ENCODE peak calls at places on chromosomes 13 and 19, in five cellular contexts. Q is hepatocyte, T is GM23338, K is GM23248, I is DND-41. C is an unnamed sample.

GRCh38 chr19:3548594-3548993 is 8.8 kb downstream of the MFSD12 start:
- DNase-seq in Q (no peak), T (no peak), K (no peak), I (no peak), C (no peak)

GRCh38 chr19:56119585-56119978 is 1.5 kb downstream of the ZNF787 start:
- DNase-seq in Q (peak), T (no peak), K (peak), I (no peak), C (peak)

GRCh38 chr13:50365683-50366391 is 350.6 kb downstream of the KCNRG start:
- DNase-seq in Q (peak), T (no peak), K (no peak), I (no peak), C (peak)

GRCh38 chr13:100154835-100155463 is 66.1 kb downstream of the PCCA start:
- DNase-seq in Q (no peak), T (peak), K (no peak), I (peak), C (no peak)

GRCh38 chr13:95641961-95642621 is 2.4 kb downstream of the DZIP1 start:
- DNase-seq in Q (peak), T (peak), K (peak), I (no peak), C (peak)

GRCh38 chr13:41263261-41263971 is at the start of gene MTRF1:
- DNase-seq in Q (peak), T (peak), K (peak), I (peak), C (peak)

GRCh38 chr13:29852464-29853054 is 2.1 kb upstream of the UBL3 start:
- DNase-seq in Q (no peak), T (no peak), K (peak), I (no peak), C (no peak)

GRCh38 chr13:62123409-62123808 is 707.8 kb upstream of the PCDH20 start:
- DNase-seq in Q (no peak), T (no peak), K (no peak), I (no peak), C (no peak)

GRCh38 chr19:49820125-49820524 is 2.0 kb downstream of the MED25 start:
- DNase-seq in Q (peak), T (no peak), K (no peak), I (no peak), C (no peak)

GRCh38 chr13:49898792-49899191 is 37.3 kb downstream of the SPRYD7 start:
- DNase-seq in Q (no peak), T (no peak), K (no peak), I (no peak), C (no peak)

GRCh38 chr19:18349524-18350128 is 9.2 kb downstream of the PGPEP1 start:
- DNase-seq in Q (peak), T (peak), K (peak), I (peak), C (peak)

GRCh38 chr13:95896302-95896701 is 156.9 kb downstream of the UGGT2 start:
- DNase-seq in Q (no peak), T (no peak), K (no peak), I (no peak), C (no peak)

GRCh38 chr19:4115818-4116385 is 8.0 kb downstream of the MAP2K2 start:
- DNase-seq in Q (no peak), T (no peak), K (no peak), I (no peak), C (no peak)

GRCh38 chr13:30615851-30616311 is 1.8 kb upstream of the USPL1 start:
- DNase-seq in Q (peak), T (no peak), K (peak), I (no peak), C (peak)

GRCh38 chr13:108195146-108195545 is 20.2 kb downstream of the LIG4 start:
- DNase-seq in Q (no peak), T (no peak), K (peak), I (no peak), C (no peak)

GRCh38 chr13:106417467-106418110 is 117.9 kb downstream of the EFNB2 start:
- DNase-seq in Q (no peak), T (no peak), K (peak), I (no peak), C (no peak)

GRCh38 chr19:50315773-50316448 is 13.3 kb downstream of the KCNC3 start:
- DNase-seq in Q (no peak), T (peak), K (peak), I (peak), C (no peak)

GRCh38 chr13:60230593-60230992 is 66.9 kb upstream of the DIAPH3 start:
- DNase-seq in Q (peak), T (no peak), K (peak), I (no peak), C (no peak)

GRCh38 chr19:14433454-14434156 is 499 bp downstream of the PKN1 start:
- DNase-seq in Q (peak), T (peak), K (peak), I (peak), C (no peak)

GRCh38 chr19:10471909-10472308 is 31.2 kb downstream of the KEAP1 start:
- DNase-seq in Q (peak), T (peak), K (peak), I (peak), C (peak)

GRCh38 chr19:19627716-19628498 is at the start of gene LPAR2:
- DNase-seq in Q (peak), T (peak), K (peak), I (no peak), C (peak)

GRCh38 chr13:46893820-46894533 is 2.9 kb downstream of the HTR2A start:
- DNase-seq in Q (peak), T (peak), K (peak), I (peak), C (peak)

GRCh38 chr19:52896431-52897148 is 845 bp downstream of the ZNF320 start:
- DNase-seq in Q (peak), T (peak), K (peak), I (peak), C (peak)

GRCh38 chr19:40525234-40526051 is 51.2 kb upstream of the SHKBP1 start:
- DNase-seq in Q (no peak), T (no peak), K (no peak), I (no peak), C (no peak)

GRCh38 chr13:98731925-98732324 is 20.5 kb downstream of the SLC15A1 start:
- DNase-seq in Q (peak), T (no peak), K (no peak), I (no peak), C (no peak)

GRCh38 chr19:12802267-12803106 is 618 bp downstream of the THSD8 start:
- DNase-seq in Q (no peak), T (no peak), K (peak), I (no peak), C (no peak)

GRCh38 chr19:55418185-55418584 is 10.6 kb upstream of the UBE2S start:
- DNase-seq in Q (peak), T (peak), K (peak), I (peak), C (peak)

GRCh38 chr19:47158879-47159509 is 28.4 kb downstream of the SAE1 start:
- DNase-seq in Q (no peak), T (no peak), K (peak), I (peak), C (peak)

GRCh38 chr19:28289294-28290063 is 923.5 kb downstream of the UQCRFS1 start:
- DNase-seq in Q (peak), T (no peak), K (peak), I (no peak), C (peak)

GRCh38 chr19:52946322-52947310 is 16.1 kb downstream of the ZNF816 start:
- DNase-seq in Q (peak), T (peak), K (peak), I (no peak), C (no peak)

GRCh38 chr19:46697142-46697960 is 19.6 kb downstream of the PRKD2 start:
- DNase-seq in Q (peak), T (peak), K (peak), I (peak), C (no peak)

GRCh38 chr13:112444001-112444311 is 67.8 kb downstream of the SPACA7 start:
- DNase-seq in Q (peak), T (peak), K (peak), I (peak), C (peak)
- TF ChIP-seq EZH2 in Q (no peak), T (no peak), K (no peak), I (no peak), C (no peak)

GRCh38 chr19:1457892-1458291 is 8.0 kb downstream of the APC2 start:
- DNase-seq in Q (no peak), T (no peak), K (no peak), I (no peak), C (no peak)

GRCh38 chr19:1455002-1455335 is 5.0 kb downstream of the APC2 start:
- DNase-seq in Q (no peak), T (no peak), K (no peak), I (peak), C (peak)

GRCh38 chr19:1457031-1457739 is 7.3 kb downstream of the APC2 start:
- DNase-seq in Q (no peak), T (peak), K (peak), I (no peak), C (no peak)

GRCh38 chr19:1455336-1456120 is 5.6 kb downstream of the APC2 start:
- DNase-seq in Q (peak), T (peak), K (peak), I (peak), C (peak)

GRCh38 chr19:1456121-1456900 is 6.4 kb downstream of the APC2 start:
- DNase-seq in Q (no peak), T (peak), K (no peak), I (no peak), C (no peak)
- H3K4me2 ChIP-seq in Q (no peak), T (peak), K (no peak), I (peak), C (peak)

DNA sequence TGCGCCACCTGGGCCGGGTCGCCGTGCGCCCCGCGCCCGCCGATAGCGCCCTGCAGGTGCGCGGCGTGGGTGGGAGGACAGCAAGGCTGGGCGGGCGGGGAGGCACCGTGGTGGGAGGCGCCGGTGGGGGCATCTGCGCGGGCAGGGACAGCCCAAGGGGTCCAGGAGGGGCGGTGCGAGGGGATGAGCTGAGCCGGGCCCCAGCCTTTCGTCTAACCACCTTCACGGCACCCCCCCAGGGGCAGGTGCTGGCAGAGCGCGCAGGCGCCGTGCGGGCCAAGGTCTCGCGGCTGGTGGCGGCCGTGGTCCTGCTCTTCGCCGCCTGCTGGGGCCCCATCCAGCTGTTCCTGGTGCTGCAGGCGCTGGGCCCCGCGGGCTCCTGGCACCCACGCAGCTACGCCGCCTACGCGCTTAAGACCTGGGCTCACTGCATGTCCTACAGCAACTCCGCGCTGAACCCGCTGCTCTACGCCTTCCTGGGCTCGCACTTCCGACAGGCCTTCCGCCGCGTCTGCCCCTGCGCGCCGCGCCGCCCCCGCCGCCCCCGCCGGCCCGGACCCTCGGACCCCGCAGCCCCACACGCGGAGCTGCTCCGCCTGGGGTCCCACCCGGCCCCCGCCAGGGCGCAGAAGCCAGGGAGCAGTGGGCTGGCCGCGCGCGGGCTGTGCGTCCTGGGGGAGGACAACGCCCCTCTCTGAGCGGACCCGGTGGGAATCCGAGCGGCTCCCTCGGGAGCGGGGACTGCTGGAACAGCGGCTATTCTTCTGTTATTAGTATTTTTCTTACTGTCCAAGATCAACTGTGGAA is 3.1 kb downstream of the KISS1R start:
- DNase-seq in Q (peak), T (peak), K (peak), I (peak), C (peak)
- TF ChIP-seq EZH2 in Q (no peak), T (peak), K (peak), I (no peak), C (no peak)

GRCh38 chr13:48411281-48412099 is 1.4 kb downstream of the LPAR6 start:
- DNase-seq in Q (peak), T (no peak), K (peak), I (peak), C (no peak)

GRCh38 chr13:48412100-48412556 is 785 bp downstream of the LPAR6 start:
- DNase-seq in Q (peak), T (peak), K (peak), I (no peak), C (peak)

GRCh38 chr13:48414501-48414900 is 1.6 kb upstream of the LPAR6 start:
- DNase-seq in Q (no peak), T (no peak), K (no peak), I (no peak), C (no peak)

GRCh38 chr13:48412881-48413351 is at the start of gene LPAR6:
- DNase-seq in Q (peak), T (peak), K (peak), I (peak), C (peak)

GRCh38 chr13:48410199-48410598 is 2.7 kb downstream of the LPAR6 start:
- DNase-seq in Q (no peak), T (no peak), K (peak), I (no peak), C (peak)
- H3K4me2 ChIP-seq in Q (peak), T (no peak), K (peak), I (peak), C (peak)

DNA sequence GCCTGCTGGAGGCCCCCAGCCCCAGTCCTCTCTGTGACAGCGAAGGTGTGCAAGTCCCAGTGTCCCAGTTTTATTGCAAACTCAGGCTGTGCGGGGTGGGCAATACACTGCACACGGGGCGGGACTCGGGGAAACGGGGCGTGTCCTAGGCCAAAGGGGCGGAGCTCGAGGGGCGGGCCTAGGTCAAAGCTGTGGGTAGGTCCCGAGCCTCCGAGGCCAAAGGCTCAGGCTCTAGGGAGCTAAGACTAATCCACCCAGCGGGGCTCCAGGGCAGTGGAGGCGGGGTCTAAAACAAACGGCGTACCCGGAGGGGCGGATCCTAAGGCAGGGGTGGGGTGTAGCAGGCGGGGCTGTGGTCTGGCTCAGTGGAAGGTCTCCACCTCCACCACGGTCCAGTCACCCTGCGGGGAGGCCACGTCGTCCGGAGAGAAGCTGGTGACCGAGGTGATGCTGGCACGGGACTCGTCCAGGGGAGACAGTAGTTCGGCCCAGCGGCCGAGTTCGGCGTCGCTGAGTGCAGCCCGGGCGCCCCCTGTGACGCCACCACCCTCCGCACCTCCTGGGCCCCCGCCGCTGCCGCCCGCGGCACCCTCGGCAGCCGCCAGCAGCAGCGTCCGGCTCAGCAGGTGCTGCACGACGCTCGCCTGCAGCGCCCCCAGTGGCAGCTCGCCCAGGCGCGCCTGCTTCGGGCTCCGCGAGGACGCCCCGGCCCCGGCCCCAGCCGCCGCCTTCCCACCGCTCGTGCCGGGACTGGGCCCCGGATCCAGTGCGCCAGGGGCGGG is 5.3 kb downstream of the PRR36 start:
- DNase-seq in Q (peak), T (peak), K (peak), I (peak), C (peak)
- TF ChIP-seq EZH2 in Q (no peak), T (no peak), K (no peak), I (no peak), C (no peak)

DNA sequence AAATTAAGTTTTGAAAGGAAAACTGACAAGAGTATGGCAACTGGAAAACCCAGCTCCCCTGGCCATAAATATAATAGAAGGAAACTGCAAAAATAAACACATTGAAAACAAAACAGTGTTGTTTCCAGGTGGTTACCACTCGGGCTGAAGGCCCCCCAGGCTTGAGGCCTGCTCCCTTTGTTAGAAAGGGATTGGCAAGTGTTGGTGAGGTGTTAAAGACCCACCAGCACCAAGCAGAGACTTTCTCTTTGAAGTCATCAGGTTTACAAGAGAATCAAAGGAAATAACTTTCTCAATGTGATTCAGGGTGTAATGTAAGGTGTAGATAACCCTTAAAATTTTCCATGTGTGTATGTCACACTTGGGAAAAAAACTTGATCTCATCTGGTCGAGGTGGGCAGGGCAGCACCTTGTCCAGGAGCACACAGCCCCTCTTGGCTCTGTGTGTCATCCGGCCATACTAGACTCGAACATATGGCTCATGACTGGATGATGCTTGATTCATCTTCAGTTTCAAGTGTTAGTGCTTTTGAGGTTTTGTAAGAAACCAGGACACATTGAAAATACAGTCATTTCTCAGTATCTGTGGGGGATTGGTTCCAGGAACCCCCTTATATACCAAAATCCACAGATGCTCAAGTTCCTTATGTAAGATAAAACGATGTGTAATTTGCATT is 7.8 kb downstream of the ACTN4 start:
- DNase-seq in Q (no peak), T (no peak), K (peak), I (no peak), C (peak)
- H3K4me2 ChIP-seq in Q (peak), T (peak), K (peak), I (no peak), C (no peak)

DNA sequence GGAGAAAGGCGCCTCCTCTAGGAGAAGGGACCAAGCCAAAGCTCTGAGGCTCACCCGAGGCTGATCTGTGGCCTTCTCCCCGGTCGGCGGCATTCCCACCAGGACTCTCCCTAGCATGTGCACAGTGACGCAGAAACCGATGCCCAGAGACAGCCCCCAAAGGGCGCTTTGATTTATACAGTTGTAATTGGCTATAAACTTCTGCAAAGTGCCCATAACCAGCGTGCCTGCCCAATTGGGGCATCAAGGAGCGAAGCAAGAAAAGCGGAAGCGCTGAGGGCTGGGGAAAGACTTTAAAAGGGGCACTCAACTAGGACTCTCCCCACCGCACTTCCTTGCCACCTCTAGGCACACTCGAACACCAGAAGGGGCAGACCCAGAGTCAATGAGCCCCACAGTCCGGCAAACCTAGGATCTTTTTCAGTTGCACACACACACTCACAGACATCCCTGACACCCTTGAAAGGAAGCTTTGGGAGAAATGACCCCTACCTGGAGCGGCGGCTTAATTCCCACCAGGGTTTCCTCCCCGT is 1.8 kb downstream of the CDX2 start:
- DNase-seq in Q (no peak), T (peak), K (no peak), I (no peak), C (no peak)
- TF ChIP-seq EZH2 in Q (no peak), T (peak), K (peak), I (no peak), C (peak)

GRCh38 chr13:21590231-21590630 is 13.7 kb downstream of the MICU2 start:
- DNase-seq in Q (no peak), T (no peak), K (no peak), I (no peak), C (no peak)

GRCh38 chr13:21594715-21595545 is 9.0 kb downstream of the MICU2 start:
- DNase-seq in Q (no peak), T (no peak), K (no peak), I (no peak), C (no peak)

GRCh38 chr13:21596722-21597121 is 7.2 kb downstream of the MICU2 start:
- DNase-seq in Q (no peak), T (no peak), K (no peak), I (no peak), C (no peak)

DNA sequence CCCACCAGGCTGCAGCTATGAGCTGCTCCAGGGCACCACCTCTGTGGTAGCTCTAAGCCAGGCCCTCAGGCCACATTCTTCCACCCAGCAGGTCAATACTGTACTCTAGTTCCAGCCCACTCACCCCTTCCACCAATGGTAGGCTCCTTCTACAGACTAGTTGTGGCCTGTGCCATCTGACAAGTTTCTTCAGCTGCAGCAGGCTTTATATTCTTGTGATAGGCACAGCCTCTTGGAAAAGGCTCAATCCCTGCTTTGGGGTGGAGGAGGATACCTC is 8.5 kb downstream of the MICU2 start:
- DNase-seq in Q (no peak), T (no peak), K (no peak), I (no peak), C (no peak)
- H3K4me2 ChIP-seq in Q (no peak), T (no peak), K (no peak), I (no peak), C (no peak)

C was measured in mammary epithelial cell.